ENCODE peak calls at places on chromosomes 13 and 19, in eight cellular contexts. Z is nephron progenitor cell; J is activated T-cell treated with anti-CD3 and anti-CD28 coated beads, Interleukin-2, amount 50 U/mL, for 1 hour; X is stimulated activated CD4-positive, alpha-beta T cell treated with anti-CD3 and anti-CD28 coated beads, Interleukin-12 subunit alpha, Interleukin-12 subunit beta, amount 100 ng/mL, for 24 hours; L is amniotic stem cell; Y is adrenal gland; G is Calu3; E is anterior cingulate cortex. T is an unnamed sample.

GRCh38 chr13:94192576-94192975 is 286.9 kb downstream of the DCT start:
- DNase-seq in Z (peak), J (no peak), X (peak), L (no peak), Y (peak), G (no peak), E (no peak), T (no peak)

GRCh38 chr19:14871619-14872230 is 14.2 kb downstream of the OR7A17 start:
- DNase-seq in Z (no peak), J (no peak), X (no peak), L (no peak), Y (no peak), G (no peak), E (no peak), T (peak)

GRCh38 chr13:62309904-62310303 is 894.3 kb upstream of the PCDH20 start:
- DNase-seq in Z (no peak), J (no peak), X (no peak), L (no peak), Y (no peak), G (no peak), E (no peak), T (no peak)

GRCh38 chr19:12792048-12792852 is 964 bp downstream of the JUNB start:
- DNase-seq in Z (peak), J (peak), X (peak), L (no peak), Y (peak), G (peak), E (peak), T (no peak)

GRCh38 chr19:507286-508203 is at the start of gene TPGS1:
- DNase-seq in Z (peak), J (peak), X (peak), L (peak), Y (peak), G (peak), E (peak), T (no peak)

GRCh38 chr19:49113762-49114629 is at the start of gene LIN7B:
- DNase-seq in Z (peak), J (peak), X (peak), L (no peak), Y (peak), G (peak), E (peak), T (no peak)

GRCh38 chr19:16829822-16830289 is 658 bp downstream of the SIN3B start:
- DNase-seq in Z (peak), J (no peak), X (no peak), L (no peak), Y (no peak), G (no peak), E (no peak), T (no peak)

GRCh38 chr13:93004919-93005318 is 221.7 kb upstream of the GPC6 start:
- DNase-seq in Z (no peak), J (no peak), X (no peak), L (no peak), Y (no peak), G (no peak), E (no peak), T (no peak)

GRCh38 chr19:47186337-47187022 is 44.5 kb downstream of the BBC3 start:
- DNase-seq in Z (no peak), J (peak), X (peak), L (no peak), Y (no peak), G (no peak), E (no peak), T (no peak)

GRCh38 chr13:100491164-100491847 is 97.3 kb downstream of the GGACT start:
- DNase-seq in Z (no peak), J (no peak), X (no peak), L (no peak), Y (peak), G (no peak), E (no peak), T (no peak)

GRCh38 chr19:10052602-10053360 is 33.3 kb upstream of the SHFL start:
- DNase-seq in Z (no peak), J (no peak), X (no peak), L (no peak), Y (no peak), G (no peak), E (no peak), T (no peak)

GRCh38 chr13:51000576-51001260 is 91.1 kb downstream of the RNASEH2B start:
- DNase-seq in Z (peak), J (no peak), X (no peak), L (no peak), Y (peak), G (no peak), E (no peak), T (no peak)

GRCh38 chr19:1093330-1093729 is 1.8 kb downstream of the POLR2E start:
- DNase-seq in Z (no peak), J (no peak), X (no peak), L (no peak), Y (no peak), G (no peak), E (no peak), T (no peak)

GRCh38 chr19:11345122-11345752 is 831 bp downstream of the TMEM205 start:
- DNase-seq in Z (no peak), J (no peak), X (no peak), L (no peak), Y (no peak), G (no peak), E (no peak), T (no peak)

GRCh38 chr19:35736913-35737886 is 5.1 kb downstream of the IGFLR1 start:
- DNase-seq in Z (no peak), J (peak), X (no peak), L (no peak), Y (no peak), G (peak), E (no peak), T (no peak)

GRCh38 chr13:36298535-36299068 is 988 bp upstream of the CCDC169 start:
- DNase-seq in Z (no peak), J (no peak), X (no peak), L (no peak), Y (no peak), G (no peak), E (no peak), T (no peak)

GRCh38 chr13:59601993-59602392 is 561.7 kb downstream of the DIAPH3 start:
- DNase-seq in Z (no peak), J (no peak), X (no peak), L (no peak), Y (no peak), G (no peak), E (no peak), T (no peak)

GRCh38 chr13:59677966-59678814 is 485.5 kb downstream of the DIAPH3 start:
- DNase-seq in Z (no peak), J (no peak), X (no peak), L (peak), Y (no peak), G (no peak), E (no peak), T (no peak)

GRCh38 chr19:48295458-48295857 is 25.6 kb downstream of the ZNF114 start:
- DNase-seq in Z (no peak), J (no peak), X (no peak), L (no peak), Y (no peak), G (no peak), E (no peak), T (no peak)

GRCh38 chr13:114027046-114027760 is 53.3 kb upstream of the C13orf46 start:
- DNase-seq in Z (no peak), J (no peak), X (no peak), L (no peak), Y (no peak), G (no peak), E (no peak), T (no peak)

GRCh38 chr19:47109541-47110375 is 3.8 kb downstream of the ZC3H4 start:
- DNase-seq in Z (no peak), J (peak), X (peak), L (no peak), Y (no peak), G (peak), E (no peak), T (no peak)

GRCh38 chr19:51946602-51947001 is 19.3 kb downstream of the ZNF613 start:
- DNase-seq in Z (no peak), J (no peak), X (no peak), L (no peak), Y (no peak), G (no peak), E (no peak), T (no peak)

GRCh38 chr13:64849174-64849573 is 2381.0 kb downstream of the PCDH9 start:
- DNase-seq in Z (no peak), J (no peak), X (no peak), L (no peak), Y (no peak), G (no peak), E (no peak), T (no peak)

GRCh38 chr13:107210216-107211010 is 642.5 kb upstream of the ARGLU1 start:
- DNase-seq in Z (no peak), J (no peak), X (no peak), L (no peak), Y (no peak), G (no peak), E (no peak), T (no peak)

GRCh38 chr19:41869374-41869955 is 7.6 kb upstream of the CD79A start:
- DNase-seq in Z (no peak), J (no peak), X (no peak), L (no peak), Y (no peak), G (no peak), E (no peak), T (no peak)

GRCh38 chr19:42295342-42295741 is 6.6 kb upstream of the PRR19 start:
- DNase-seq in Z (no peak), J (no peak), X (no peak), L (no peak), Y (no peak), G (no peak), E (no peak), T (no peak)

GRCh38 chr13:82627183-82627582 is 1255.1 kb downstream of the SLITRK1 start:
- DNase-seq in Z (no peak), J (no peak), X (no peak), L (peak), Y (no peak), G (no peak), E (no peak), T (peak)

GRCh38 chr19:31306006-31306753 is 43.1 kb downstream of the TSHZ3 start:
- DNase-seq in Z (no peak), J (no peak), X (no peak), L (no peak), Y (no peak), G (no peak), E (no peak), T (no peak)

GRCh38 chr19:10209305-10209704 is 14.6 kb upstream of the DNMT1 start:
- DNase-seq in Z (no peak), J (no peak), X (no peak), L (no peak), Y (no peak), G (no peak), E (no peak), T (peak)

GRCh38 chr13:80180745-80181144 is 160.2 kb downstream of the SPRY2 start:
- DNase-seq in Z (no peak), J (no peak), X (no peak), L (no peak), Y (no peak), G (no peak), E (peak), T (no peak)

GRCh38 chr13:107866007-107866665 is 349.2 kb downstream of the LIG4 start:
- DNase-seq in Z (peak), J (no peak), X (no peak), L (no peak), Y (peak), G (peak), E (peak), T (no peak)

GRCh38 chr13:46401432-46401831 is 14.4 kb upstream of the RUBCNL start:
- DNase-seq in Z (no peak), J (no peak), X (no peak), L (no peak), Y (no peak), G (no peak), E (no peak), T (no peak)

GRCh38 chr19:13120817-13121216 is 2.8 kb downstream of the NACC1 start:
- DNase-seq in Z (no peak), J (no peak), X (no peak), L (no peak), Y (no peak), G (no peak), E (no peak), T (no peak)

GRCh38 chr13:33446821-33447481 is 161.4 kb upstream of the STARD13 start:
- DNase-seq in Z (no peak), J (no peak), X (no peak), L (no peak), Y (no peak), G (no peak), E (no peak), T (no peak)

T was measured in HS-5.